ENCODE peak calls at places on chromosomes 16 and 17, in five cellular contexts. E is spleen; K is cardiac muscle cell; F is fibroblast of lung; X is naive thymus-derived CD4-positive, alpha-beta T cell. M is an unnamed sample.

GRCh38 chr16:54846761-54847160 is 83.9 kb upstream of the IRX5 start:
- DNase-seq in E (no peak), K (peak), F (no peak), X (no peak), M (no peak)

GRCh38 chr17:3982113-3982512 is 17.9 kb upstream of the ATP2A3 start:
- DNase-seq in E (no peak), K (no peak), F (no peak), X (no peak), M (no peak)

GRCh38 chr17:4444782-4445473 is 11.2 kb downstream of the SPNS3 start:
- DNase-seq in E (no peak), K (no peak), F (no peak), X (no peak), M (no peak)

GRCh38 chr17:45382226-45382625 is 50.4 kb downstream of the ARHGAP27 start:
- DNase-seq in E (no peak), K (no peak), F (no peak), X (no peak), M (no peak)

GRCh38 chr17:64291268-64291851 is 28.3 kb upstream of the TEX2 start:
- DNase-seq in E (no peak), K (no peak), F (no peak), X (no peak), M (no peak)

GRCh38 chr17:79159471-79159870 is 84.8 kb downstream of the ENGASE start:
- DNase-seq in E (no peak), K (no peak), F (no peak), X (no peak), M (no peak)

GRCh38 chr17:41428591-41429326 is 4.4 kb upstream of the KRT37 start:
- DNase-seq in E (no peak), K (no peak), F (peak), X (no peak), M (no peak)

GRCh38 chr17:77907497-77908120 is 50.9 kb upstream of the TNRC6C start:
- DNase-seq in E (peak), K (no peak), F (no peak), X (no peak), M (no peak)

GRCh38 chr16:31880322-31880979 is 6.8 kb downstream of the ZNF267 start:
- DNase-seq in E (no peak), K (no peak), F (peak), X (no peak), M (no peak)

GRCh38 chr17:51487947-51488346 is 227.6 kb downstream of the UTP18 start:
- DNase-seq in E (no peak), K (peak), F (no peak), X (peak), M (no peak)

GRCh38 chr16:67151431-67152097 is 766 bp upstream of the B3GNT9 start:
- DNase-seq in E (no peak), K (no peak), F (no peak), X (no peak), M (no peak)

GRCh38 chr16:56206951-56207350 is 15.7 kb downstream of the GNAO1 start:
- DNase-seq in E (no peak), K (no peak), F (no peak), X (no peak), M (no peak)

GRCh38 chr17:27603446-27603820 is 27.6 kb upstream of the LGALS9 start:
- DNase-seq in E (no peak), K (no peak), F (no peak), X (no peak), M (no peak)

GRCh38 chr16:55370762-55371482 is 46.9 kb downstream of the IRX6 start:
- DNase-seq in E (peak), K (peak), F (peak), X (no peak), M (peak)

GRCh38 chr16:1690810-1691209 is 12.7 kb downstream of the JPT2 start:
- DNase-seq in E (no peak), K (no peak), F (no peak), X (no peak), M (no peak)

GRCh38 chr16:49575352-49576172 is 202.0 kb downstream of the C16orf78 start:
- DNase-seq in E (peak), K (peak), F (no peak), X (no peak), M (no peak)

GRCh38 chr17:77266891-77267341 is 126.1 kb downstream of the SEC14L1 start:
- DNase-seq in E (no peak), K (no peak), F (peak), X (no peak), M (no peak)

GRCh38 chr17:81398170-81398854 is 3.1 kb downstream of the BAHCC1 start:
- DNase-seq in E (no peak), K (peak), F (peak), X (no peak), M (no peak)

GRCh38 chr17:3981455-3981854 is 17.2 kb upstream of the ATP2A3 start:
- DNase-seq in E (no peak), K (no peak), F (no peak), X (no peak), M (no peak)

GRCh38 chr17:46117850-46118696 is 75.2 kb downstream of the KANSL1 start:
- DNase-seq in E (no peak), K (no peak), F (peak), X (no peak), M (no peak)

GRCh38 chr17:19284005-19284959 is 47.1 kb downstream of the EPN2 start:
- DNase-seq in E (peak), K (no peak), F (no peak), X (no peak), M (no peak)

GRCh38 chr16:21222495-21223337 is 10.8 kb upstream of the ANKS4B start:
- DNase-seq in E (no peak), K (no peak), F (no peak), X (no peak), M (no peak)

GRCh38 chr17:79652999-79653643 is 42.3 kb upstream of the RBFOX3 start:
- DNase-seq in E (no peak), K (no peak), F (no peak), X (no peak), M (no peak)

GRCh38 chr16:88378836-88379693 is 3.7 kb upstream of the ZNF469 start:
- DNase-seq in E (peak), K (no peak), F (no peak), X (no peak), M (no peak)

GRCh38 chr17:8326591-8327583 is 12.8 kb upstream of the ODF4 start:
- DNase-seq in E (no peak), K (peak), F (peak), X (peak), M (no peak)

GRCh38 chr17:20926532-20926931 is 116.3 kb downstream of the USP22 start:
- DNase-seq in E (no peak), K (no peak), F (peak), X (no peak), M (no peak)

GRCh38 chr17:58577696-58578095 is 63.3 kb upstream of the MTMR4 start:
- DNase-seq in E (peak), K (peak), F (peak), X (peak), M (peak)

GRCh38 chr16:19294156-19294649 is 8.7 kb downstream of the CLEC19A start:
- DNase-seq in E (no peak), K (no peak), F (peak), X (no peak), M (peak)

GRCh38 chr16:75250809-75251279 is 580 bp downstream of the BCAR1 start:
- DNase-seq in E (no peak), K (peak), F (no peak), X (no peak), M (peak)

GRCh38 chr17:47225436-47225858 is 16.3 kb downstream of the MYL4 start:
- DNase-seq in E (no peak), K (no peak), F (peak), X (no peak), M (no peak)

GRCh38 chr17:19744922-19745757 is 3.0 kb downstream of the ALDH3A1 start:
- DNase-seq in E (peak), K (peak), F (peak), X (peak), M (peak)

GRCh38 chr17:29622337-29623282 is at the start of gene CORO6:
- DNase-seq in E (peak), K (peak), F (peak), X (peak), M (peak)

GRCh38 chr16:48444574-48444973 is 59.4 kb upstream of the SIAH1 start:
- DNase-seq in E (no peak), K (no peak), F (peak), X (no peak), M (no peak)

GRCh38 chr17:49101054-49101534 is 31.5 kb upstream of the B4GALNT2 start:
- DNase-seq in E (no peak), K (no peak), F (peak), X (no peak), M (no peak)

GRCh38 chr16:69796285-69797118 is 34.4 kb downstream of the WWP2 start:
- DNase-seq in E (no peak), K (peak), F (peak), X (peak), M (peak)
- H3K27ac ChIP-seq in E (no peak), K (no peak), F (no peak), X (no peak), M (no peak)

GRCh38 chr17:17203173-17203730 is 2.9 kb downstream of the PLD6 start:
- DNase-seq in E (no peak), K (no peak), F (no peak), X (no peak), M (no peak)

GRCh38 chr17:17204635-17205231 is 1.4 kb downstream of the PLD6 start:
- DNase-seq in E (no peak), K (no peak), F (no peak), X (no peak), M (no peak)

GRCh38 chr17:17201907-17202306 is 4.2 kb downstream of the PLD6 start:
- DNase-seq in E (no peak), K (no peak), F (peak), X (no peak), M (no peak)

GRCh38 chr17:17205368-17206148 is 575 bp downstream of the PLD6 start:
- DNase-seq in E (peak), K (no peak), F (peak), X (peak), M (no peak)

DNA sequence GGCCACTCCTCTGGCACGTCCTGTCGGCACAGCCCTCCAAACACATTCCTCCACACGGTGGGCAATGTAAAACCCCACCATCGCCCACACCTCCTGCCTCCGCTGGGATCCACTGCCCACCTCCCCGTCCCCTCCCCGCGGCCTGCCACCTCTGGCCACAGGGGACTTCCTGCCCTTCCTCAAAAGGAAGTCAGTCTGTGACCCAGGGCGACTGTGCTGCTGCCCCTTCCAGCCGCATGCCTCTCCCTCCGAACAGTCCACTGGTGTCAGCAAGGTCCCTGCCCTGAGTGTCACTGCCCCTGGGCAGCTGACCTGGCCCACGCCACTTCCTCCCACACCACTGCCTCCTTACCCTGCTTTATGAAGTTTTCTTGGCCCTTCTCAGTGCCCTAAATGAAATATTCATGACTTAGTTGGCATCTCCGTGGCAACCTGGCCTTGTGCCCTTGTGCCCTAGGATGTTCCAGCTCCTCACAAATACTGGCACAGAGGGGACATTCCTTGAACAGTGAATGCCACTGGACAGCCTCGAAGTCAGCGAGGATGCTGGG is 2.0 kb downstream of the PLD6 start:
- DNase-seq in E (no peak), K (no peak), F (no peak), X (no peak), M (peak)
- H3K27ac ChIP-seq in E (no peak), K (no peak), F (no peak), X (peak), M (peak)

DNA sequence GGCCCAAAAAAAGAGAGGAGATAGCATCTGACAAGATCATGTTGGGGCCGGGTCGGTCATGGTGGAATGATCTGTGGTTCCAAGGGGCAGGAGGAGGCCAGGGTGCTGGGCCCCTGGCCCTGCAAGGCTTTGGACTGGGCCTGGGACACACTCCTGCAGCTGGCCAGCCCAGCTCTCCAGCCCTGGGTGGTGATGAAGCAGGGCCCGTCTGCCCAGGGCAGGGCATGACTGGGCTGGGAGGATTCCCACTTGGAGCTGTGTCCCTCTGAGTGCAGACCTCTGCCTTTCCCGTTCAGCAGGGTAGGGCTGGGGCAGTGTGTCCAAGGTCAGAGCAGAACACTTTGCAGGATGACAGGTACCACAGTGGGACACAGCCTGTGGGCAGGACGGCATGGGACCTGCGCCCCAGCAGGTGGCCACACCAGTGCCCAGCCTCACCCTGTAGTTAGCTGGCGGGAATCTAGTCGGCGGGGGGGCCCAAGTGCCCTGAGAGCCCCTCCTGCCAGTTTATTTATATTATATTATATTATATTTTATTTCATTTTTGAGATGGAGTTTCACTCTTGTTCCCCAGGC is 27.6 kb upstream of the MYO15B start:
- DNase-seq in E (no peak), K (no peak), F (no peak), X (no peak), M (no peak)
- H3K27ac ChIP-seq in E (no peak), K (no peak), F (no peak), X (no peak), M (no peak)

GRCh38 chr16:282491-282890 is 473 bp upstream of the PDIA2 start:
- DNase-seq in E (no peak), K (no peak), F (no peak), X (no peak), M (no peak)

GRCh38 chr16:280005-280421 is 378 bp upstream of the ARHGDIG start:
- DNase-seq in E (no peak), K (peak), F (no peak), X (no peak), M (no peak)

GRCh38 chr16:280552-280951 is at the start of gene ARHGDIG:
- DNase-seq in E (no peak), K (peak), F (no peak), X (no peak), M (no peak)

GRCh38 chr16:281660-282249 is 1.2 kb upstream of the PDIA2 start:
- DNase-seq in E (no peak), K (no peak), F (no peak), X (no peak), M (no peak)

GRCh38 chr16:280991-281659 is 734 bp downstream of the ARHGDIG start:
- DNase-seq in E (no peak), K (no peak), F (no peak), X (no peak), M (no peak)
- H3K27ac ChIP-seq in E (no peak), K (no peak), F (no peak), X (no peak), M (no peak)

GRCh38 chr17:62096401-62096670 is 31.3 kb upstream of the MED13 start:
- DNase-seq in E (no peak), K (no peak), F (no peak), X (no peak), M (no peak)
- H3K27ac ChIP-seq in E (no peak), K (no peak), F (no peak), X (no peak), M (no peak)

DNA sequence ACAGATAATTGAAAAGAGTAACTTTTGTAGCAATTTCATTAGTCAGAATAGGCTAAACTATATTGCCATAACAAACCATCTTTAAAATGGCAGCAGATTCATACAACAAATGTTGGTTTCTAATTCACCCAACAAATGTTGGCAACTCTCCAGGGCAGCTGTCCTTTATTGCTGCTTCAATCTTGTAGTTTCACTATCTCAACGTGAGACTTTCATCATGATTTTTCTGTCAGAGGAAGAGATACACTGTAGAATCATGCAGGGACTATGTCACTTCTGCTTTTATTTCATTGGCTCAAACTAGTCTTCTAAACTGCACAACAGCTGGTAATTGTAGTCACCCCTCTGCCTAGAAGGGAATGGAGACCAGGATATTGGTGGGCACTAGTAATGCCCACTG is 174.2 kb downstream of the TANC2 start:
- DNase-seq in E (no peak), K (no peak), F (peak), X (peak), M (no peak)
- H3K27ac ChIP-seq in E (no peak), K (no peak), F (no peak), X (no peak), M (peak)

DNA sequence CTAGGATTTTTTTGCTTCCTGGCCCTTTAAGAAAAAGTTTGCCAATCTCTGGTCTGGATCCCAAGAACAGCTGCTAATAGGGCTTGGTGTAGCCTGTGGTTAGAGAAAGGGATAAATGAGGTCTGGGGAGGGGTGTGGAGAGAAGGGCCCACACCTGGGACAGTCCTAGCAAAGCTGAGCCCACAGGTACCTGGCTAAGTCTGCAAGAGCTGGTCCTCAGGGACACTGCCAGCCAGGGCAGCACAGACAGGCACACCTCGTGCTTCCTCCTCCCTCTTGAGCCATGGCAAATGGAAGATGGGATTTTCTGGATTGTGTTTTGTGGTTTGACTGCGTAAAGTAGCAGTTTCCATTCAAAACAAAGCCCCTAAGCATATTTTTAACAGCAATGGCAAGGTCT is 217.5 kb downstream of the SOX9 start:
- DNase-seq in E (no peak), K (no peak), F (no peak), X (no peak), M (no peak)
- H3K27ac ChIP-seq in E (no peak), K (no peak), F (peak), X (no peak), M (peak)

M was measured in caudate nucleus.